ENCODE peak calls at places on chromosome 5, in five cellular contexts. W is H9, K is IMR-90, F is trophoblast cell, S is H1. U is an unnamed sample.
A peak's percentile ranks its signal among the peaks of the same experiment; 100 is the strongest.

GRCh38 chr5:177362871-177363507 is 5.3 kb downstream of the RGS14 start:
- DNase-seq in W (peak; percentile 83), K (no peak), F (peak; percentile 43), S (no peak), U (peak; percentile 55)

GRCh38 chr5:143682221-143682620 is 129.7 kb upstream of the HMHB1 start:
- DNase-seq in W (no peak), K (peak; percentile 79), F (no peak), S (no peak), U (no peak)

GRCh38 chr5:107873877-107874276 is 203.1 kb upstream of the EFNA5 start:
- DNase-seq in W (no peak), K (no peak), F (no peak), S (no peak), U (no peak)

GRCh38 chr5:14004598-14005394 is 60.3 kb upstream of the DNAH5 start:
- DNase-seq in W (no peak), K (peak; percentile 36), F (no peak), S (no peak), U (no peak)

GRCh38 chr5:112467467-112467866 is 48.4 kb upstream of the EPB41L4A start:
- DNase-seq in W (no peak), K (no peak), F (no peak), S (no peak), U (no peak)

GRCh38 chr5:158456756-158457155 is 597.8 kb upstream of the CLINT1 start:
- DNase-seq in W (no peak), K (peak; percentile 94), F (peak; percentile 49), S (no peak), U (no peak)

GRCh38 chr5:170523129-170523497 is 19.3 kb downstream of the KCNIP1 start:
- DNase-seq in W (no peak), K (no peak), F (no peak), S (no peak), U (no peak)

GRCh38 chr5:761854-762685 is 22.5 kb downstream of the ZDHHC11B start:
- DNase-seq in W (peak; percentile 32), K (no peak), F (no peak), S (no peak), U (no peak)

GRCh38 chr5:16727937-16728336 is 111.1 kb upstream of the RETREG1 start:
- DNase-seq in W (no peak), K (no peak), F (no peak), S (no peak), U (no peak)

GRCh38 chr5:14476791-14477435 is 104.7 kb upstream of the OTULINL start:
- DNase-seq in W (no peak), K (peak; percentile 90), F (no peak), S (no peak), U (no peak)

GRCh38 chr5:3157214-3157613 is 405.7 kb upstream of the IRX2 start:
- DNase-seq in W (no peak), K (no peak), F (no peak), S (no peak), U (no peak)

DNA sequence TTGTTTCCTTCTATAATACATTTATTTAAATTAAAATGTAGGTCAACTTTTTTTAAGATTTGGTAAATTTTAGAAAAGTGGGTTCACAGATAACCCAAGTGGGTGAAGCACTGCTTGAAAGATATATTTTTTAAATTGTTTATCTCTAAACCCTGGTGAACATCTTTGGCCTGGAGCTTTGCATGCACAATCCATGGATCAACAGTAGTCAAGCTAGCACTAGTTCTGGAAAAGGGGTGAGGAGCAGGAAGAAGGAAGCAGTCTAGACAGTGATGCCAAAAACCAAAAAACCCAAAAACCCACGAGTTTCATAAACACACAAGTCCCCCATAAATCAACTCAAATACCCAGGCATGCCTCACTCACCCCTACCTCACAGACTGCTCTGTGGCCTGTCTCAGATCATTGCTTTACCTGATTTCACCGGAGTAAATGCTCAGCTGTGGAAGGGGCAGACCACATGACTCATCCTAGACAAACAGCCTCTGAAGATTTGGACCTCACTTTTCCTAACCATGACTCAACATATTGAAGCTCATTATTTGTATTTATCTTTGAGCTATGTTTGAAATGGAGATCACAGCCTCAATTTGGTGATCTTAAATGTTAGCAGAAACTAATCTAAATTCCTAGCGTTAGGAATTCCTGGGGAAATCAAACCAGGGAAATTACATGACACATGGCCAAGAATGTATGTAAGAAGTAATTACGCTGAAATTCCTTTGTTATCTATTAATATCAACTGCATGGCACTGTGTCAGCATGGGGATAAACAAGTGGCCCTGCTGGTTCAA is 149.6 kb downstream of the ZNF608 start:
- DNase-seq in W (no peak), K (peak; percentile 92), F (peak; percentile 48), S (no peak), U (no peak)
- H2AK5ac ChIP-seq in W (no peak overlapping the region), K (peak overlapping the region; percentile 76), F (no peak overlapping the region), S (no peak overlapping the region), U (no peak overlapping the region)

GRCh38 chr5:127061537-127061936 is 11.8 kb downstream of the C5orf63 start:
- DNase-seq in W (no peak), K (no peak), F (no peak), S (no peak), U (no peak)
- H4K91ac ChIP-seq in W (no peak overlapping the region), K (no peak overlapping the region), F (no peak overlapping the region), S (no peak overlapping the region), U (no peak overlapping the region)

GRCh38 chr5:41794478-41794877 is 75.7 kb downstream of the OXCT1 start:
- DNase-seq in W (no peak), K (peak; percentile 98), F (peak; percentile 53), S (no peak), U (no peak)
- H2AK5ac ChIP-seq in W (no peak overlapping the region), K (peak overlapping the region; percentile 75), F (no peak overlapping the region), S (no peak overlapping the region), U (no peak overlapping the region)

GRCh38 chr5:172110921-172111873 is 76.8 kb downstream of the STK10 start:
- DNase-seq in W (peak; percentile 45), K (peak; percentile 56), F (peak; percentile 46), S (no peak), U (no peak)

GRCh38 chr5:172109749-172110148 is 78.3 kb downstream of the STK10 start:
- DNase-seq in W (no peak), K (no peak), F (no peak), S (no peak), U (no peak)

GRCh38 chr5:172113036-172113435 is 75.0 kb downstream of the STK10 start:
- DNase-seq in W (no peak), K (no peak), F (no peak), S (no peak), U (no peak)

GRCh38 chr5:172107606-172108005 is 80.4 kb downstream of the STK10 start:
- DNase-seq in W (no peak), K (peak; percentile 84), F (peak; percentile 82), S (no peak), U (no peak)

GRCh38 chr5:172110260-172110815 is 77.7 kb downstream of the STK10 start:
- DNase-seq in W (no peak), K (no peak), F (no peak), S (no peak), U (no peak)
- H4K91ac ChIP-seq in W (no peak overlapping the region), K (peak overlapping the region; percentile 23), F (no peak overlapping the region), S (no peak overlapping the region), U (no peak overlapping the region)

GRCh38 chr5:141758316-141758965 is 76.4 kb upstream of the ARAP3 start:
- DNase-seq in W (peak; percentile 52), K (no peak), F (no peak), S (no peak), U (peak; percentile 47)

GRCh38 chr5:141753971-141754713 is 72.1 kb upstream of the ARAP3 start:
- DNase-seq in W (peak; percentile 64), K (peak; percentile 24), F (peak; percentile 73), S (no peak), U (peak; percentile 75)

GRCh38 chr5:141757402-141757801 is 75.4 kb upstream of the ARAP3 start:
- DNase-seq in W (peak; percentile 73), K (peak; percentile 41), F (peak; percentile 21), S (peak; percentile 29), U (no peak)

GRCh38 chr5:141753143-141753970 is 71.3 kb upstream of the ARAP3 start:
- DNase-seq in W (no peak), K (no peak), F (no peak), S (no peak), U (no peak)

DNA sequence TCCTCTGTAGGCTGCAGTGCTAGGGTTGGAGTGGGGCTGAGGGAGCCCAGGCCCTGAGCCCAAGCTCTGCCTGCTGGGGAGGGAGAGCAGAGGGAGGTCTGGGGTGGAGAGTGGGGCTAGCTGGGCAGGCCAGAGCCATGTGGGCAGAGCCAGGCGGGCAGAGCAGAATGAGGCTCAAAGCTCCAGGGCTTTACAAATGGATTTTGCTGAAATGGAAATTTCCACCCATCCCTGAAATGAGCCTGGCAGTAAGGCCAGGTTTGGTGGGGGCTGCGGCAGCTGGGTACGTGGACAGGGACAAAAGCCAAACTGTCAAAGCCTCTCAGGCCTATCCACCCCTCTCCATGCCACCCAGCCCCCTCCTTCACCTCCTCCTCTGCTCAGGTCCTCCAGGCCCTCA is 74.2 kb upstream of the ARAP3 start:
- DNase-seq in W (no peak), K (no peak), F (no peak), S (no peak), U (no peak)
- H2AK5ac ChIP-seq in W (no peak overlapping the region), K (no peak overlapping the region), F (no peak overlapping the region), S (no peak overlapping the region), U (no peak overlapping the region)

DNA sequence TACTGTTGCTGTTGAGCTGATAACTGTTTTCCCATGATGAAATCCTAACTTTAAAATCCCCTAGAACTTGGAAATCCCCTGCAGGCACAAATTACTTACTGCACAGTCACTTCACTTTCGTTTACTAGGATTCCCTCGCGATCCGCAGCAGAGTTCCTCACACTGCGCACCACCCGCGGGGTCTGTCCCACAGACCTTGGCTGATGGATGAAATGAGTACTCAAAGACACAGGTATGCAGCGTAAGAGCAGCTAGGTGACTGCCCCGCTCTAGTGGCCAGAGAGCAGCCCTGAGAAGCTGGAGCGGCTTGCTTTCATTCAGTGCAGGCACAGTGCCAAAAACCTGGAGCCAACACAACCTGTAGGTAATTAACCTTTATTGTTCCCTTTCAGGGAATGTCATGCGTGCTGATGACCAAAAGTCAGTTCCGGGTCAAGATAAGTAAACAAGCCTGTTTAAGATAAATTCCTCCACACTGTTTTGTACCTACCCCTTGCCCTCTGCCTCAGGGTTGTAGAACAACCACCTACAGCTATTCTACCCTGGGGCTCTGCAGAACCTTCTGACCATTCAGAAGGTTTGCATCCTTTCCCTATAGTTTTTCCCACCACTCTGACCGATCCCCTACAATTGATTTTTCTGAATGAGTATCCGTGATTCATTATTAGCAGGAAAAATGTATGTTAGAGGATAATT is 191.2 kb downstream of the CDH9 start:
- DNase-seq in W (peak; percentile 32), K (no peak), F (peak; percentile 66), S (no peak), U (no peak)
- H4K91ac ChIP-seq in W (no peak overlapping the region), K (no peak overlapping the region), F (no peak overlapping the region), S (no peak overlapping the region), U (no peak overlapping the region)

GRCh38 chr5:55429707-55430253 is 105.0 kb downstream of the PLPP1 start:
- DNase-seq in W (no peak), K (no peak), F (no peak), S (no peak), U (no peak)

GRCh38 chr5:55426455-55426854 is 108.3 kb downstream of the PLPP1 start:
- DNase-seq in W (no peak), K (no peak), F (no peak), S (no peak), U (no peak)

GRCh38 chr5:55427157-55427556 is 107.6 kb downstream of the PLPP1 start:
- DNase-seq in W (no peak), K (peak; percentile 90), F (no peak), S (no peak), U (no peak)

GRCh38 chr5:55432549-55432948 is 102.2 kb downstream of the PLPP1 start:
- DNase-seq in W (no peak), K (no peak), F (no peak), S (no peak), U (no peak)

GRCh38 chr5:55429221-55429620 is 105.5 kb downstream of the PLPP1 start:
- DNase-seq in W (no peak), K (no peak), F (no peak), S (no peak), U (no peak)
- H2AK5ac ChIP-seq in W (no peak overlapping the region), K (no peak overlapping the region), F (no peak overlapping the region), S (no peak overlapping the region), U (no peak overlapping the region)